ENCODE peak calls at places on chromosome 16, in nine cellular contexts. One of them, this sample, is unnamed.
A peak's percentile ranks its signal among the peaks of the same experiment; 100 is the strongest.

GRCh38 chr16:23006380-23006779 is 142.9 kb downstream of the USP31 start:
- DNase-seq in kidney glomerular epithelial cell: no peak
- DNase-seq in stimulated activated CD4-positive, alpha-beta T cell treated with anti-CD3 and anti-CD28 coated beads, Interleukin-2, amount 100 ng/mL, for 24 hours: no peak
- DNase-seq in GM23248: no peak
- DNase-seq in CD8-positive, alpha-beta T cell: no peak
- DNase-seq in psoas muscle: no peak
- DNase-seq in astrocyte of the spinal cord: no peak
- DNase-seq in putamen: no peak
- DNase-seq in substantia nigra: no peak
- DNase-seq in this sample: no peak

GRCh38 chr16:49466881-49467280 is 93.3 kb downstream of the C16orf78 start:
- DNase-seq in kidney glomerular epithelial cell: no peak
- DNase-seq in stimulated activated CD4-positive, alpha-beta T cell treated with anti-CD3 and anti-CD28 coated beads, Interleukin-2, amount 100 ng/mL, for 24 hours: peak; percentile 13
- DNase-seq in GM23248: no peak
- DNase-seq in CD8-positive, alpha-beta T cell: peak; percentile 39
- DNase-seq in psoas muscle: no peak
- DNase-seq in astrocyte of the spinal cord: no peak
- DNase-seq in putamen: no peak
- DNase-seq in substantia nigra: no peak
- DNase-seq in this sample: no peak

GRCh38 chr16:54178491-54178976 is 108.1 kb downstream of the IRX3 start:
- DNase-seq in kidney glomerular epithelial cell: peak; percentile 21
- DNase-seq in stimulated activated CD4-positive, alpha-beta T cell treated with anti-CD3 and anti-CD28 coated beads, Interleukin-2, amount 100 ng/mL, for 24 hours: no peak
- DNase-seq in GM23248: no peak
- DNase-seq in CD8-positive, alpha-beta T cell: no peak
- DNase-seq in psoas muscle: no peak
- DNase-seq in astrocyte of the spinal cord: no peak
- DNase-seq in putamen: no peak
- DNase-seq in substantia nigra: no peak
- DNase-seq in this sample: no peak

GRCh38 chr16:818132-818531 is 17.6 kb upstream of the GNG13 start:
- DNase-seq in kidney glomerular epithelial cell: no peak
- DNase-seq in stimulated activated CD4-positive, alpha-beta T cell treated with anti-CD3 and anti-CD28 coated beads, Interleukin-2, amount 100 ng/mL, for 24 hours: no peak
- DNase-seq in GM23248: no peak
- DNase-seq in CD8-positive, alpha-beta T cell: no peak
- DNase-seq in psoas muscle: no peak
- DNase-seq in astrocyte of the spinal cord: no peak
- DNase-seq in putamen: no peak
- DNase-seq in substantia nigra: no peak
- DNase-seq in this sample: no peak

GRCh38 chr16:58499615-58500328 is at the start of gene NDRG4:
- DNase-seq in kidney glomerular epithelial cell: peak; percentile 53
- DNase-seq in stimulated activated CD4-positive, alpha-beta T cell treated with anti-CD3 and anti-CD28 coated beads, Interleukin-2, amount 100 ng/mL, for 24 hours: no peak
- DNase-seq in GM23248: peak; percentile 79
- DNase-seq in CD8-positive, alpha-beta T cell: no peak
- DNase-seq in psoas muscle: no peak
- DNase-seq in astrocyte of the spinal cord: peak; percentile 91
- DNase-seq in putamen: peak; percentile 95
- DNase-seq in substantia nigra: peak; percentile 90
- DNase-seq in this sample: peak; percentile 95

GRCh38 chr16:88810166-88810867 is 1.4 kb downstream of the APRT start:
- DNase-seq in kidney glomerular epithelial cell: no peak
- DNase-seq in stimulated activated CD4-positive, alpha-beta T cell treated with anti-CD3 and anti-CD28 coated beads, Interleukin-2, amount 100 ng/mL, for 24 hours: peak; percentile 59
- DNase-seq in GM23248: peak; percentile 45
- DNase-seq in CD8-positive, alpha-beta T cell: no peak
- DNase-seq in psoas muscle: peak; percentile 56
- DNase-seq in astrocyte of the spinal cord: no peak
- DNase-seq in putamen: no peak
- DNase-seq in substantia nigra: no peak
- DNase-seq in this sample: no peak

GRCh38 chr16:87077750-87078127 is 239.5 kb downstream of the C16orf95 start:
- DNase-seq in kidney glomerular epithelial cell: no peak
- DNase-seq in stimulated activated CD4-positive, alpha-beta T cell treated with anti-CD3 and anti-CD28 coated beads, Interleukin-2, amount 100 ng/mL, for 24 hours: no peak
- DNase-seq in GM23248: no peak
- DNase-seq in CD8-positive, alpha-beta T cell: peak; percentile 13
- DNase-seq in psoas muscle: no peak
- DNase-seq in astrocyte of the spinal cord: no peak
- DNase-seq in putamen: no peak
- DNase-seq in substantia nigra: no peak
- DNase-seq in this sample: no peak

GRCh38 chr16:82750078-82750477 is 123.3 kb downstream of the CDH13 start:
- DNase-seq in kidney glomerular epithelial cell: no peak
- DNase-seq in stimulated activated CD4-positive, alpha-beta T cell treated with anti-CD3 and anti-CD28 coated beads, Interleukin-2, amount 100 ng/mL, for 24 hours: no peak
- DNase-seq in GM23248: no peak
- DNase-seq in CD8-positive, alpha-beta T cell: no peak
- DNase-seq in psoas muscle: no peak
- DNase-seq in astrocyte of the spinal cord: no peak
- DNase-seq in putamen: no peak
- DNase-seq in substantia nigra: no peak
- DNase-seq in this sample: no peak

GRCh38 chr16:49921791-49922456 is 66.0 kb upstream of the ZNF423 start:
- DNase-seq in kidney glomerular epithelial cell: peak; percentile 58
- DNase-seq in stimulated activated CD4-positive, alpha-beta T cell treated with anti-CD3 and anti-CD28 coated beads, Interleukin-2, amount 100 ng/mL, for 24 hours: peak; percentile 35
- DNase-seq in GM23248: peak; percentile 54
- DNase-seq in CD8-positive, alpha-beta T cell: peak; percentile 55
- DNase-seq in psoas muscle: peak; percentile 60
- DNase-seq in astrocyte of the spinal cord: peak; percentile 45
- DNase-seq in putamen: peak; percentile 33
- DNase-seq in substantia nigra: peak; percentile 7
- DNase-seq in this sample: peak; percentile 63

GRCh38 chr16:70638814-70639792 is 7.3 kb upstream of the IL34 start:
- DNase-seq in kidney glomerular epithelial cell: no peak
- DNase-seq in stimulated activated CD4-positive, alpha-beta T cell treated with anti-CD3 and anti-CD28 coated beads, Interleukin-2, amount 100 ng/mL, for 24 hours: no peak
- DNase-seq in GM23248: peak; percentile 36
- DNase-seq in CD8-positive, alpha-beta T cell: no peak
- DNase-seq in psoas muscle: no peak
- DNase-seq in astrocyte of the spinal cord: peak; percentile 74
- DNase-seq in putamen: no peak
- DNase-seq in substantia nigra: no peak
- DNase-seq in this sample: no peak

GRCh38 chr16:89193021-89193575 is 7.2 kb downstream of the SLC22A31 start:
- DNase-seq in kidney glomerular epithelial cell: no peak
- DNase-seq in stimulated activated CD4-positive, alpha-beta T cell treated with anti-CD3 and anti-CD28 coated beads, Interleukin-2, amount 100 ng/mL, for 24 hours: no peak
- DNase-seq in GM23248: peak; percentile 72
- DNase-seq in CD8-positive, alpha-beta T cell: no peak
- DNase-seq in psoas muscle: peak; percentile 80
- DNase-seq in astrocyte of the spinal cord: peak; percentile 75
- DNase-seq in putamen: no peak
- DNase-seq in substantia nigra: no peak
- DNase-seq in this sample: no peak

GRCh38 chr16:72126429-72126765 is 32.8 kb downstream of the DHX38 start:
- DNase-seq in kidney glomerular epithelial cell: no peak
- DNase-seq in stimulated activated CD4-positive, alpha-beta T cell treated with anti-CD3 and anti-CD28 coated beads, Interleukin-2, amount 100 ng/mL, for 24 hours: no peak
- DNase-seq in GM23248: no peak
- DNase-seq in CD8-positive, alpha-beta T cell: no peak
- DNase-seq in psoas muscle: no peak
- DNase-seq in astrocyte of the spinal cord: no peak
- DNase-seq in putamen: no peak
- DNase-seq in substantia nigra: no peak
- DNase-seq in this sample: no peak

GRCh38 chr16:58832496-58832895 is 98.4 kb upstream of the GOT2 start:
- DNase-seq in kidney glomerular epithelial cell: no peak
- DNase-seq in stimulated activated CD4-positive, alpha-beta T cell treated with anti-CD3 and anti-CD28 coated beads, Interleukin-2, amount 100 ng/mL, for 24 hours: no peak
- DNase-seq in GM23248: no peak
- DNase-seq in CD8-positive, alpha-beta T cell: no peak
- DNase-seq in psoas muscle: no peak
- DNase-seq in astrocyte of the spinal cord: no peak
- DNase-seq in putamen: no peak
- DNase-seq in substantia nigra: no peak
- DNase-seq in this sample: no peak

GRCh38 chr16:31129568-31130335 is 5.8 kb downstream of the PRSS8 start:
- DNase-seq in kidney glomerular epithelial cell: no peak
- DNase-seq in stimulated activated CD4-positive, alpha-beta T cell treated with anti-CD3 and anti-CD28 coated beads, Interleukin-2, amount 100 ng/mL, for 24 hours: no peak
- DNase-seq in GM23248: peak; percentile 33
- DNase-seq in CD8-positive, alpha-beta T cell: no peak
- DNase-seq in psoas muscle: peak; percentile 76
- DNase-seq in astrocyte of the spinal cord: no peak
- DNase-seq in putamen: no peak
- DNase-seq in substantia nigra: peak; percentile 64
- DNase-seq in this sample: peak; percentile 42

GRCh38 chr16:89401641-89402445 is 88.5 kb downstream of the ANKRD11 start:
- DNase-seq in kidney glomerular epithelial cell: no peak
- DNase-seq in stimulated activated CD4-positive, alpha-beta T cell treated with anti-CD3 and anti-CD28 coated beads, Interleukin-2, amount 100 ng/mL, for 24 hours: no peak
- DNase-seq in GM23248: peak; percentile 87
- DNase-seq in CD8-positive, alpha-beta T cell: no peak
- DNase-seq in psoas muscle: peak; percentile 30
- DNase-seq in astrocyte of the spinal cord: peak; percentile 70
- DNase-seq in putamen: no peak
- DNase-seq in substantia nigra: no peak
- DNase-seq in this sample: no peak

GRCh38 chr16:14286381-14287230 is 215.5 kb downstream of the MRTFB start:
- DNase-seq in kidney glomerular epithelial cell: no peak
- DNase-seq in stimulated activated CD4-positive, alpha-beta T cell treated with anti-CD3 and anti-CD28 coated beads, Interleukin-2, amount 100 ng/mL, for 24 hours: peak; percentile 35
- DNase-seq in GM23248: peak; percentile 76
- DNase-seq in CD8-positive, alpha-beta T cell: no peak
- DNase-seq in psoas muscle: peak; percentile 58
- DNase-seq in astrocyte of the spinal cord: peak; percentile 53
- DNase-seq in putamen: no peak
- DNase-seq in substantia nigra: no peak
- DNase-seq in this sample: no peak

GRCh38 chr16:1757714-1758461 is 13.5 kb downstream of the NME3 start:
- DNase-seq in kidney glomerular epithelial cell: no peak
- DNase-seq in stimulated activated CD4-positive, alpha-beta T cell treated with anti-CD3 and anti-CD28 coated beads, Interleukin-2, amount 100 ng/mL, for 24 hours: no peak
- DNase-seq in GM23248: no peak
- DNase-seq in CD8-positive, alpha-beta T cell: no peak
- DNase-seq in psoas muscle: no peak
- DNase-seq in astrocyte of the spinal cord: no peak
- DNase-seq in putamen: no peak
- DNase-seq in substantia nigra: no peak
- DNase-seq in this sample: no peak

GRCh38 chr16:30349695-30350094 is 5.4 kb downstream of the CD2BP2 start:
- DNase-seq in kidney glomerular epithelial cell: no peak
- DNase-seq in stimulated activated CD4-positive, alpha-beta T cell treated with anti-CD3 and anti-CD28 coated beads, Interleukin-2, amount 100 ng/mL, for 24 hours: no peak
- DNase-seq in GM23248: no peak
- DNase-seq in CD8-positive, alpha-beta T cell: no peak
- DNase-seq in psoas muscle: peak; percentile 35
- DNase-seq in astrocyte of the spinal cord: no peak
- DNase-seq in putamen: no peak
- DNase-seq in substantia nigra: no peak
- DNase-seq in this sample: no peak

GRCh38 chr16:4743217-4743897 is 9.0 kb downstream of the DNAAF8 start:
- DNase-seq in kidney glomerular epithelial cell: no peak
- DNase-seq in stimulated activated CD4-positive, alpha-beta T cell treated with anti-CD3 and anti-CD28 coated beads, Interleukin-2, amount 100 ng/mL, for 24 hours: no peak
- DNase-seq in GM23248: peak; percentile 30
- DNase-seq in CD8-positive, alpha-beta T cell: no peak
- DNase-seq in psoas muscle: peak; percentile 43
- DNase-seq in astrocyte of the spinal cord: no peak
- DNase-seq in putamen: no peak
- DNase-seq in substantia nigra: no peak
- DNase-seq in this sample: no peak

GRCh38 chr16:88062341-88062861 is 111.2 kb downstream of the BANP start:
- DNase-seq in kidney glomerular epithelial cell: peak; percentile 45
- DNase-seq in stimulated activated CD4-positive, alpha-beta T cell treated with anti-CD3 and anti-CD28 coated beads, Interleukin-2, amount 100 ng/mL, for 24 hours: no peak
- DNase-seq in GM23248: peak; percentile 93
- DNase-seq in CD8-positive, alpha-beta T cell: no peak
- DNase-seq in psoas muscle: peak; percentile 75
- DNase-seq in astrocyte of the spinal cord: peak; percentile 66
- DNase-seq in putamen: no peak
- DNase-seq in substantia nigra: no peak
- DNase-seq in this sample: no peak

GRCh38 chr16:21628196-21628726 is 24.1 kb downstream of the IGSF6 start:
- DNase-seq in kidney glomerular epithelial cell: peak; percentile 47
- DNase-seq in stimulated activated CD4-positive, alpha-beta T cell treated with anti-CD3 and anti-CD28 coated beads, Interleukin-2, amount 100 ng/mL, for 24 hours: no peak
- DNase-seq in GM23248: no peak
- DNase-seq in CD8-positive, alpha-beta T cell: no peak
- DNase-seq in psoas muscle: no peak
- DNase-seq in astrocyte of the spinal cord: peak; percentile 10
- DNase-seq in putamen: no peak
- DNase-seq in substantia nigra: no peak
- DNase-seq in this sample: no peak

GRCh38 chr16:53840472-53840871 is 136.5 kb downstream of the FTO start:
- DNase-seq in kidney glomerular epithelial cell: no peak
- DNase-seq in stimulated activated CD4-positive, alpha-beta T cell treated with anti-CD3 and anti-CD28 coated beads, Interleukin-2, amount 100 ng/mL, for 24 hours: no peak
- DNase-seq in GM23248: no peak
- DNase-seq in CD8-positive, alpha-beta T cell: no peak
- DNase-seq in psoas muscle: no peak
- DNase-seq in astrocyte of the spinal cord: no peak
- DNase-seq in putamen: no peak
- DNase-seq in substantia nigra: no peak
- DNase-seq in this sample: no peak

GRCh38 chr16:90022209-90023077 is 3.2 kb upstream of the DBNDD1 start:
- DNase-seq in kidney glomerular epithelial cell: peak; percentile 65
- DNase-seq in stimulated activated CD4-positive, alpha-beta T cell treated with anti-CD3 and anti-CD28 coated beads, Interleukin-2, amount 100 ng/mL, for 24 hours: peak; percentile 81
- DNase-seq in GM23248: peak; percentile 95
- DNase-seq in CD8-positive, alpha-beta T cell: peak; percentile 83
- DNase-seq in psoas muscle: peak; percentile 96
- DNase-seq in astrocyte of the spinal cord: peak; percentile 82
- DNase-seq in putamen: peak; percentile 86
- DNase-seq in substantia nigra: peak; percentile 90
- DNase-seq in this sample: peak; percentile 95

GRCh38 chr16:5906351-5906750 is 808.8 kb upstream of the EEF2KMT start:
- DNase-seq in kidney glomerular epithelial cell: no peak
- DNase-seq in stimulated activated CD4-positive, alpha-beta T cell treated with anti-CD3 and anti-CD28 coated beads, Interleukin-2, amount 100 ng/mL, for 24 hours: no peak
- DNase-seq in GM23248: no peak
- DNase-seq in CD8-positive, alpha-beta T cell: no peak
- DNase-seq in psoas muscle: no peak
- DNase-seq in astrocyte of the spinal cord: no peak
- DNase-seq in putamen: no peak
- DNase-seq in substantia nigra: no peak
- DNase-seq in this sample: peak; percentile 36

GRCh38 chr16:66588981-66589713 is 9.9 kb downstream of the CMTM2 start:
- DNase-seq in kidney glomerular epithelial cell: no peak
- DNase-seq in stimulated activated CD4-positive, alpha-beta T cell treated with anti-CD3 and anti-CD28 coated beads, Interleukin-2, amount 100 ng/mL, for 24 hours: peak; percentile 58
- DNase-seq in GM23248: peak; percentile 42
- DNase-seq in CD8-positive, alpha-beta T cell: peak; percentile 81
- DNase-seq in psoas muscle: peak; percentile 70
- DNase-seq in astrocyte of the spinal cord: no peak
- DNase-seq in putamen: no peak
- DNase-seq in substantia nigra: peak; percentile 56
- DNase-seq in this sample: no peak

GRCh38 chr16:70778901-70779309 is 22.1 kb downstream of the VAC14 start:
- DNase-seq in kidney glomerular epithelial cell: peak; percentile 42
- DNase-seq in stimulated activated CD4-positive, alpha-beta T cell treated with anti-CD3 and anti-CD28 coated beads, Interleukin-2, amount 100 ng/mL, for 24 hours: no peak
- DNase-seq in GM23248: peak; percentile 90
- DNase-seq in CD8-positive, alpha-beta T cell: no peak
- DNase-seq in psoas muscle: peak; percentile 82
- DNase-seq in astrocyte of the spinal cord: peak; percentile 89
- DNase-seq in putamen: no peak
- DNase-seq in substantia nigra: peak; percentile 21
- DNase-seq in this sample: no peak

This sample was measured in dorsolateral prefrontal cortex.